ENCODE peak calls at places on chromosomes 6 and 20, in six cellular contexts. U is GM10248; P is CD8-positive, alpha-beta T cell; T is type B pancreatic cell; H is A549; W is WTC11. C is an unnamed sample.

GRCh38 chr6:137112067-137112355 is 61.4 kb downstream of the IL22RA2 start:
- DNase-seq in U (no peak), P (no peak), T (no peak), H (no peak), W (no peak), C (no peak)

GRCh38 chr20:25054995-25055629 is 2.8 kb downstream of the ACSS1 start:
- DNase-seq in U (no peak), P (no peak), T (no peak), H (no peak), W (no peak), C (no peak)

GRCh38 chr20:33875055-33875454 is 63.9 kb downstream of the CHMP4B start:
- DNase-seq in U (peak; percentile 62), P (no peak), T (no peak), H (no peak), W (no peak), C (no peak)

GRCh38 chr6:147448212-147448611 is 60.3 kb upstream of the SAMD5 start:
- DNase-seq in U (no peak), P (no peak), T (no peak), H (no peak), W (peak; percentile 93), C (no peak)

GRCh38 chr6:33080127-33081089 is 4.6 kb downstream of the HLA-DPB1 start:
- DNase-seq in U (peak; percentile 45), P (no peak), T (no peak), H (no peak), W (peak; percentile 77), C (peak; percentile 21)

GRCh38 chr6:56046576-56046975 is 171.2 kb upstream of the BMP5 start:
- DNase-seq in U (no peak), P (no peak), T (no peak), H (no peak), W (no peak), C (no peak)

GRCh38 chr6:7914991-7915789 is 4.6 kb upstream of the TXNDC5 start:
- DNase-seq in U (no peak), P (no peak), T (peak; percentile 62), H (no peak), W (no peak), C (no peak)

GRCh38 chr6:35016417-35017221 is 124.5 kb downstream of the TCP11 start:
- DNase-seq in U (no peak), P (no peak), T (no peak), H (no peak), W (no peak), C (no peak)

GRCh38 chr20:38043512-38044300 is 10.2 kb downstream of the RPRD1B start:
- DNase-seq in U (no peak), P (no peak), T (no peak), H (peak; percentile 73), W (no peak), C (no peak)

GRCh38 chr6:160238786-160239751 is 19.6 kb downstream of the SLC22A2 start:
- DNase-seq in U (no peak), P (no peak), T (no peak), H (peak; percentile 77), W (no peak), C (no peak)

GRCh38 chr20:31712564-31713311 is 9.9 kb downstream of the BCL2L1 start:
- DNase-seq in U (no peak), P (no peak), T (no peak), H (peak; percentile 95), W (peak; percentile 57), C (peak; percentile 41)

GRCh38 chr20:44056010-44056698 is 130.8 kb downstream of the JPH2 start:
- DNase-seq in U (no peak), P (peak; percentile 47), T (peak; percentile 58), H (peak; percentile 36), W (peak; percentile 70), C (peak; percentile 12)

GRCh38 chr6:40295251-40295949 is 291.8 kb downstream of the LRFN2 start:
- DNase-seq in U (no peak), P (no peak), T (no peak), H (no peak), W (no peak), C (no peak)
- TF ChIP-seq CTCF in U (no peak), P (no peak), T (no peak), H (no peak), W (no peak), C (no peak)

DNA sequence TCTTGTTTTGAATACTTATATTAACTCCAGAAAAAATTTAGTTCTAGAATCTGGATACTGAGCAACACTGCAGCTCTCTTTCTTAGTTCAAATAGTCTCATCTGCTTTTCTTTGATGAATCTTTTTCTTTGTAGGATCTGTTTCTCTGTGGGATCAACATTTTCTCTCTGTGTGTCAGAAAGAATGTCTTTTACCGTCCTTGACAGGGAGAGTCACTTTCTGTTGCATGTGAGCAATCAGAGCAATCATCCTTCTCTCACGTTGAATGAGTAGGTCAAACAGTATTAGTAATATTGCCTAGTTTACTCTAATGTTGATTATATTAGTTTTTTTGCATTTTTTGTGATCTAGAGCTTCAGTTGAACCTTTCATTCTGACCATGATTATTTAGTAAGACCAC is 130.9 kb downstream of the TRMT11 start:
- DNase-seq in U (no peak), P (no peak), T (no peak), H (no peak), W (no peak), C (no peak)
- TF ChIP-seq CTCF in U (no peak), P (no peak), T (no peak), H (no peak), W (no peak), C (no peak)

GRCh38 chr6:138631566-138631965 is 132.3 kb upstream of the NHSL1 start:
- DNase-seq in U (no peak), P (no peak), T (no peak), H (no peak), W (no peak), C (no peak)
- TF ChIP-seq CTCF in U (no peak), P (no peak), T (no peak), H (no peak), W (no peak), C (no peak)

DNA sequence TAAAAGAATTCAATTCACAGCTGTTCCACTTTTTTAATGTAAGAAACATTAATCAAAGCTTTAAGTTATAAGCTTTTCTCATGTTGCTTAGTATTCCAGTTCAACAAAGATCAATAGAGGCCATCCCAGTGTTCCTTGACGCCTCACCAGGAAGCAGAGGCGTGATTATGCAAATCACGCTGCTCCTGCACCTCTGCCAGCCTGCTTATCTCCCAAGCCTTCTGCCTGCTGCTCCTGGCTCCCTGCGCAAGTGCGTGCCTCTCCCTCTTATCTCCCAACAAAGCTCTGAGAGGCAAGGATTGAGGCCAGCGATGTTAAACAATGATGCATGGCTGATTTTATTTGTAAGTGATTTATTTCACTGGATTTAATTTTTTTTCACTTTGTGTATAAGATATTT is 42.8 kb downstream of the INSM1 start:
- DNase-seq in U (no peak), P (no peak), T (no peak), H (no peak), W (peak; percentile 48), C (no peak)
- TF ChIP-seq CTCF in U (no peak), P (no peak), T (no peak), H (no peak), W (no peak), C (no peak)

DNA sequence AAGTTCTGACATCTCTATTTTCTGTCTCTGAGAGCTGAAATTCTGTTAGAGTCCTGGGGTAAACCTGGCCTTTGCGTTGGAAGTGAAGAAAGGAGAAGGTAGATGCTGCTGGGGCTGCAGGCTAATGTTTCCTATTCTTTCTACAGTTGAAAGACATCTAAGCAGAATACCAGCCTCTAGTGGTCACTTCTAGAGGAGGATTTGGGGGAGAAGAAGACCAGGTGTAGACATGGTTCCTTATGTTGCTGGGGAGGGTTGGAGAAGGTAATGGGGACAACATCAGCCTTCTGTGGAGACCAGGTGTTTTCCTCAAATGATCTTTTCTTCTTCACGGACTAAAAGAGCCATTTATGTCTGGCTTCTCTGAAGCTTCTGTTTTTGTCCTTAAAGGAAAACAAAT is 62.6 kb downstream of the BTBD3 start:
- DNase-seq in U (no peak), P (no peak), T (no peak), H (no peak), W (no peak), C (no peak)
- TF ChIP-seq CTCF in U (peak; percentile 4), P (no peak), T (no peak), H (no peak), W (no peak), C (no peak)

GRCh38 chr6:2749972-2750600 is 636 bp downstream of the MYLK4 start:
- DNase-seq in U (peak; percentile 51), P (peak; percentile 46), T (no peak), H (peak; percentile 50), W (peak; percentile 62), C (peak; percentile 41)
- TF ChIP-seq CTCF in U (peak; percentile 61), P (peak; percentile 99), T (peak; percentile 95), H (peak; percentile 78), W (peak; percentile 83), C (peak; percentile 89)

GRCh38 chr6:63817492-63818050 is 182.0 kb downstream of the PHF3 start:
- DNase-seq in U (no peak), P (no peak), T (no peak), H (no peak), W (no peak), C (no peak)

GRCh38 chr6:63816979-63817436 is 181.4 kb downstream of the PHF3 start:
- DNase-seq in U (no peak), P (no peak), T (no peak), H (peak; percentile 20), W (no peak), C (no peak)

GRCh38 chr6:63816401-63816975 is 180.9 kb downstream of the PHF3 start:
- DNase-seq in U (no peak), P (no peak), T (no peak), H (no peak), W (no peak), C (no peak)

GRCh38 chr6:63813531-63813930 is 177.9 kb downstream of the PHF3 start:
- DNase-seq in U (no peak), P (no peak), T (no peak), H (no peak), W (no peak), C (no peak)

DNA sequence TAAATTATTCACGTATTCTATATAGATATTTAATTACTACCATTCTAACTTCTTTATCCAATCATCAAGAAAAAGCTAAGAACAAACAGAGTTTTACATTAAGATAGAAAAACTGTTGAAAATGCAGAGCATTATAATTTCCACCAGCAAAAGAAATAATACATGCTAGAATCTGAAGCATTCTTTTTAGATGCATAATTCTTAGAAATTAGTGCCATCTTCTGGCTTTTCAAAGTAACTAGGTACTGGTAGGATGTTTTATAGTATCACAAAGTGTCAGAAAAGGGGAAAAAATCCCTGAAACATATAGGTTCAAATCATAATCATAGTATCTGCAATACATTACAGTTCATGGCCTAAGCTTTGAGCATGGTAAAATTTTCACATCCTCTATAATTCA is 178.9 kb downstream of the PHF3 start:
- DNase-seq in U (no peak), P (no peak), T (no peak), H (no peak), W (no peak), C (no peak)
- TF ChIP-seq CTCF in U (no peak), P (no peak), T (no peak), H (no peak), W (no peak), C (no peak)

GRCh38 chr20:6086868-6087267 is 33.0 kb upstream of the LRRN4 start:
- DNase-seq in U (no peak), P (no peak), T (no peak), H (no peak), W (no peak), C (no peak)
- TF ChIP-seq CTCF in U (no peak), P (no peak), T (no peak), H (no peak), W (no peak), C (no peak)

GRCh38 chr6:31874836-31875572 is 3.8 kb downstream of the SLC44A4 start:
- DNase-seq in U (no peak), P (no peak), T (no peak), H (no peak), W (no peak), C (no peak)
- TF ChIP-seq CTCF in U (no peak), P (no peak), T (no peak), H (no peak), W (no peak), C (no peak)